ENCODE peak calls at places on chromosomes 16 and 17, in four cellular contexts. One of them, this sample, is unnamed.

GRCh38 chr16:79326549-79326948 is 274.0 kb downstream of the MAF start:
- DNase-seq in fibroblast of lung: no peak
- DNase-seq in GM12865: no peak
- DNase-seq in stimulated activated CD8-positive, alpha-beta memory T cell treated with anti-CD3 and anti-CD28 coated beads, Interleukin-7, amount 100 ng/mL, for 1 hour: no peak
- DNase-seq in this sample: no peak

GRCh38 chr16:29806641-29807425 is 504 bp downstream of the MAZ start:
- DNase-seq in fibroblast of lung: peak
- DNase-seq in GM12865: peak
- DNase-seq in stimulated activated CD8-positive, alpha-beta memory T cell treated with anti-CD3 and anti-CD28 coated beads, Interleukin-7, amount 100 ng/mL, for 1 hour: no peak
- DNase-seq in this sample: no peak

GRCh38 chr16:51431517-51432241 is 280.6 kb upstream of the SALL1 start:
- DNase-seq in fibroblast of lung: peak
- DNase-seq in GM12865: no peak
- DNase-seq in stimulated activated CD8-positive, alpha-beta memory T cell treated with anti-CD3 and anti-CD28 coated beads, Interleukin-7, amount 100 ng/mL, for 1 hour: no peak
- DNase-seq in this sample: no peak

GRCh38 chr16:76910931-76911330 is 280.1 kb upstream of the MON1B start:
- DNase-seq in fibroblast of lung: peak
- DNase-seq in GM12865: no peak
- DNase-seq in stimulated activated CD8-positive, alpha-beta memory T cell treated with anti-CD3 and anti-CD28 coated beads, Interleukin-7, amount 100 ng/mL, for 1 hour: no peak
- DNase-seq in this sample: no peak

GRCh38 chr17:77505460-77505769 is 364.6 kb downstream of the SEC14L1 start:
- DNase-seq in fibroblast of lung: no peak
- DNase-seq in GM12865: no peak
- DNase-seq in stimulated activated CD8-positive, alpha-beta memory T cell treated with anti-CD3 and anti-CD28 coated beads, Interleukin-7, amount 100 ng/mL, for 1 hour: no peak
- DNase-seq in this sample: no peak

GRCh38 chr17:73550561-73550960 is 93.7 kb downstream of the SDK2 start:
- DNase-seq in fibroblast of lung: no peak
- DNase-seq in GM12865: no peak
- DNase-seq in stimulated activated CD8-positive, alpha-beta memory T cell treated with anti-CD3 and anti-CD28 coated beads, Interleukin-7, amount 100 ng/mL, for 1 hour: no peak
- DNase-seq in this sample: no peak

GRCh38 chr16:64375386-64375980 is 746.4 kb downstream of the CDH11 start:
- DNase-seq in fibroblast of lung: peak
- DNase-seq in GM12865: no peak
- DNase-seq in stimulated activated CD8-positive, alpha-beta memory T cell treated with anti-CD3 and anti-CD28 coated beads, Interleukin-7, amount 100 ng/mL, for 1 hour: no peak
- DNase-seq in this sample: no peak

GRCh38 chr17:9816472-9816871 is 5.4 kb downstream of the GSG1L2 start:
- DNase-seq in fibroblast of lung: no peak
- DNase-seq in GM12865: no peak
- DNase-seq in stimulated activated CD8-positive, alpha-beta memory T cell treated with anti-CD3 and anti-CD28 coated beads, Interleukin-7, amount 100 ng/mL, for 1 hour: no peak
- DNase-seq in this sample: no peak

GRCh38 chr17:29591737-29592624 is 951 bp upstream of the ANKRD13B start:
- DNase-seq in fibroblast of lung: peak
- DNase-seq in GM12865: peak
- DNase-seq in stimulated activated CD8-positive, alpha-beta memory T cell treated with anti-CD3 and anti-CD28 coated beads, Interleukin-7, amount 100 ng/mL, for 1 hour: peak
- DNase-seq in this sample: no peak

GRCh38 chr17:39726617-39727016 is 3.7 kb downstream of the MIEN1 start:
- DNase-seq in fibroblast of lung: no peak
- DNase-seq in GM12865: no peak
- DNase-seq in stimulated activated CD8-positive, alpha-beta memory T cell treated with anti-CD3 and anti-CD28 coated beads, Interleukin-7, amount 100 ng/mL, for 1 hour: no peak
- DNase-seq in this sample: no peak

GRCh38 chr17:39662551-39663339 is 2.4 kb upstream of the TCAP start:
- DNase-seq in fibroblast of lung: no peak
- DNase-seq in GM12865: no peak
- DNase-seq in stimulated activated CD8-positive, alpha-beta memory T cell treated with anti-CD3 and anti-CD28 coated beads, Interleukin-7, amount 100 ng/mL, for 1 hour: no peak
- DNase-seq in this sample: no peak

GRCh38 chr17:27247071-27247957 is 46.6 kb upstream of the WSB1 start:
- DNase-seq in fibroblast of lung: peak
- DNase-seq in GM12865: no peak
- DNase-seq in stimulated activated CD8-positive, alpha-beta memory T cell treated with anti-CD3 and anti-CD28 coated beads, Interleukin-7, amount 100 ng/mL, for 1 hour: no peak
- DNase-seq in this sample: no peak

GRCh38 chr17:44345497-44346026 is 460 bp downstream of the GRN start:
- DNase-seq in fibroblast of lung: peak
- DNase-seq in GM12865: peak
- DNase-seq in stimulated activated CD8-positive, alpha-beta memory T cell treated with anti-CD3 and anti-CD28 coated beads, Interleukin-7, amount 100 ng/mL, for 1 hour: no peak
- DNase-seq in this sample: no peak

GRCh38 chr17:67779098-67779672 is 46.1 kb upstream of the BPTF start:
- DNase-seq in fibroblast of lung: peak
- DNase-seq in GM12865: peak
- DNase-seq in stimulated activated CD8-positive, alpha-beta memory T cell treated with anti-CD3 and anti-CD28 coated beads, Interleukin-7, amount 100 ng/mL, for 1 hour: no peak
- DNase-seq in this sample: no peak

GRCh38 chr17:6947745-6948144 is 48.1 kb upstream of the ALOX12 start:
- DNase-seq in fibroblast of lung: no peak
- DNase-seq in GM12865: no peak
- DNase-seq in stimulated activated CD8-positive, alpha-beta memory T cell treated with anti-CD3 and anti-CD28 coated beads, Interleukin-7, amount 100 ng/mL, for 1 hour: no peak
- DNase-seq in this sample: no peak

GRCh38 chr16:57679768-57680167 is 11.7 kb downstream of the ADGRG3 start:
- DNase-seq in fibroblast of lung: no peak
- DNase-seq in GM12865: no peak
- DNase-seq in stimulated activated CD8-positive, alpha-beta memory T cell treated with anti-CD3 and anti-CD28 coated beads, Interleukin-7, amount 100 ng/mL, for 1 hour: no peak
- DNase-seq in this sample: no peak

GRCh38 chr16:89009343-89010209 is 32.6 kb upstream of the CBFA2T3 start:
- DNase-seq in fibroblast of lung: peak
- DNase-seq in GM12865: peak
- DNase-seq in stimulated activated CD8-positive, alpha-beta memory T cell treated with anti-CD3 and anti-CD28 coated beads, Interleukin-7, amount 100 ng/mL, for 1 hour: no peak
- DNase-seq in this sample: no peak

GRCh38 chr17:63474914-63475460 is 1.9 kb upstream of the ACE start:
- DNase-seq in fibroblast of lung: no peak
- DNase-seq in GM12865: no peak
- DNase-seq in stimulated activated CD8-positive, alpha-beta memory T cell treated with anti-CD3 and anti-CD28 coated beads, Interleukin-7, amount 100 ng/mL, for 1 hour: no peak
- DNase-seq in this sample: no peak

GRCh38 chr17:6108987-6109386 is 38.8 kb downstream of the WSCD1 start:
- DNase-seq in fibroblast of lung: no peak
- DNase-seq in GM12865: no peak
- DNase-seq in stimulated activated CD8-positive, alpha-beta memory T cell treated with anti-CD3 and anti-CD28 coated beads, Interleukin-7, amount 100 ng/mL, for 1 hour: no peak
- DNase-seq in this sample: no peak

GRCh38 chr17:81018044-81018802 is 16.7 kb upstream of the BAIAP2 start:
- DNase-seq in fibroblast of lung: peak
- DNase-seq in GM12865: peak
- DNase-seq in stimulated activated CD8-positive, alpha-beta memory T cell treated with anti-CD3 and anti-CD28 coated beads, Interleukin-7, amount 100 ng/mL, for 1 hour: no peak
- DNase-seq in this sample: no peak

GRCh38 chr17:76166168-76166567 is 25.1 kb upstream of the FOXJ1 start:
- DNase-seq in fibroblast of lung: peak
- DNase-seq in GM12865: no peak
- DNase-seq in stimulated activated CD8-positive, alpha-beta memory T cell treated with anti-CD3 and anti-CD28 coated beads, Interleukin-7, amount 100 ng/mL, for 1 hour: no peak
- DNase-seq in this sample: no peak

GRCh38 chr17:45428050-45428953 is 4.4 kb downstream of the ARHGAP27 start:
- DNase-seq in fibroblast of lung: peak
- DNase-seq in GM12865: peak
- DNase-seq in stimulated activated CD8-positive, alpha-beta memory T cell treated with anti-CD3 and anti-CD28 coated beads, Interleukin-7, amount 100 ng/mL, for 1 hour: peak
- DNase-seq in this sample: no peak

GRCh38 chr17:44314869-44315661 is 6.7 kb downstream of the RUNDC3A start:
- DNase-seq in fibroblast of lung: no peak
- DNase-seq in GM12865: peak
- DNase-seq in stimulated activated CD8-positive, alpha-beta memory T cell treated with anti-CD3 and anti-CD28 coated beads, Interleukin-7, amount 100 ng/mL, for 1 hour: no peak
- DNase-seq in this sample: no peak

GRCh38 chr17:28071891-28072606 is 29.6 kb downstream of the NLK start:
- DNase-seq in fibroblast of lung: peak
- DNase-seq in GM12865: peak
- DNase-seq in stimulated activated CD8-positive, alpha-beta memory T cell treated with anti-CD3 and anti-CD28 coated beads, Interleukin-7, amount 100 ng/mL, for 1 hour: no peak
- DNase-seq in this sample: no peak

GRCh38 chr16:76943936-76944335 is 247.1 kb upstream of the MON1B start:
- DNase-seq in fibroblast of lung: no peak
- DNase-seq in GM12865: no peak
- DNase-seq in stimulated activated CD8-positive, alpha-beta memory T cell treated with anti-CD3 and anti-CD28 coated beads, Interleukin-7, amount 100 ng/mL, for 1 hour: no peak
- DNase-seq in this sample: no peak

GRCh38 chr17:69414408-69415274 is at the start of gene MAP2K6:
- DNase-seq in fibroblast of lung: peak
- DNase-seq in GM12865: peak
- DNase-seq in stimulated activated CD8-positive, alpha-beta memory T cell treated with anti-CD3 and anti-CD28 coated beads, Interleukin-7, amount 100 ng/mL, for 1 hour: peak
- DNase-seq in this sample: no peak

GRCh38 chr16:23570992-23571632 is 13.6 kb downstream of the UBFD1 start:
- DNase-seq in fibroblast of lung: no peak
- DNase-seq in GM12865: no peak
- DNase-seq in stimulated activated CD8-positive, alpha-beta memory T cell treated with anti-CD3 and anti-CD28 coated beads, Interleukin-7, amount 100 ng/mL, for 1 hour: no peak
- DNase-seq in this sample: no peak

GRCh38 chr17:19411641-19412040 is 609 bp downstream of the RNF112 start:
- DNase-seq in fibroblast of lung: no peak
- DNase-seq in GM12865: no peak
- DNase-seq in stimulated activated CD8-positive, alpha-beta memory T cell treated with anti-CD3 and anti-CD28 coated beads, Interleukin-7, amount 100 ng/mL, for 1 hour: no peak
- DNase-seq in this sample: no peak

GRCh38 chr16:90026135-90026534 is 6.9 kb upstream of the DBNDD1 start:
- DNase-seq in fibroblast of lung: no peak
- DNase-seq in GM12865: no peak
- DNase-seq in stimulated activated CD8-positive, alpha-beta memory T cell treated with anti-CD3 and anti-CD28 coated beads, Interleukin-7, amount 100 ng/mL, for 1 hour: no peak
- DNase-seq in this sample: no peak

GRCh38 chr16:55479560-55480197 is 681 bp downstream of the MMP2 start:
- DNase-seq in fibroblast of lung: no peak
- DNase-seq in GM12865: no peak
- DNase-seq in stimulated activated CD8-positive, alpha-beta memory T cell treated with anti-CD3 and anti-CD28 coated beads, Interleukin-7, amount 100 ng/mL, for 1 hour: no peak
- DNase-seq in this sample: no peak

GRCh38 chr17:56694825-56695224 is 101.3 kb downstream of the NOG start:
- DNase-seq in fibroblast of lung: peak
- DNase-seq in GM12865: no peak
- DNase-seq in stimulated activated CD8-positive, alpha-beta memory T cell treated with anti-CD3 and anti-CD28 coated beads, Interleukin-7, amount 100 ng/mL, for 1 hour: no peak
- DNase-seq in this sample: no peak

GRCh38 chr17:42814633-42815399 is 9.3 kb downstream of the BECN1 start:
- DNase-seq in fibroblast of lung: peak
- DNase-seq in GM12865: no peak
- DNase-seq in stimulated activated CD8-positive, alpha-beta memory T cell treated with anti-CD3 and anti-CD28 coated beads, Interleukin-7, amount 100 ng/mL, for 1 hour: no peak
- DNase-seq in this sample: no peak

GRCh38 chr16:22161999-22162657 is at the start of gene SDR42E2:
- DNase-seq in fibroblast of lung: no peak
- DNase-seq in GM12865: no peak
- DNase-seq in stimulated activated CD8-positive, alpha-beta memory T cell treated with anti-CD3 and anti-CD28 coated beads, Interleukin-7, amount 100 ng/mL, for 1 hour: peak
- DNase-seq in this sample: no peak

GRCh38 chr16:23987443-23987842 is 151.7 kb downstream of the PRKCB start:
- DNase-seq in fibroblast of lung: no peak
- DNase-seq in GM12865: peak
- DNase-seq in stimulated activated CD8-positive, alpha-beta memory T cell treated with anti-CD3 and anti-CD28 coated beads, Interleukin-7, amount 100 ng/mL, for 1 hour: no peak
- DNase-seq in this sample: no peak

This sample was measured in cortex of kidney.